ENCODE peak calls at places on chromosomes 7 and 10, in eight cellular contexts. Q is fibroblast of pulmonary artery; W is HFF-Myc; H is lung microvascular endothelial cell; P is foreskin fibroblast; I is nephron progenitor cell; Z is activated CD8-positive, alpha-beta memory T cell treated with anti-CD3 and anti-CD28 coated beads for 1 hour; X is ureter. O is an unnamed sample.

GRCh38 chr10:118900617-118901016 is 128.9 kb upstream of the NANOS1 start:
- DNase-seq in Q (no peak), W (no peak), H (no peak), P (no peak), I (no peak), Z (no peak), X (no peak), O (no peak)

GRCh38 chr10:91552706-91553105 is 80.2 kb downstream of the PPP1R3C start:
- DNase-seq in Q (peak), W (no peak), H (peak), P (peak), I (no peak), Z (no peak), X (peak), O (no peak)

GRCh38 chr7:148156248-148156647 is 434.3 kb upstream of the C7orf33 start:
- DNase-seq in Q (peak), W (no peak), H (no peak), P (no peak), I (no peak), Z (no peak), X (no peak), O (no peak)

GRCh38 chr7:98372993-98373392 is 27.9 kb downstream of the BAIAP2L1 start:
- DNase-seq in Q (peak), W (no peak), H (peak), P (peak), I (no peak), Z (no peak), X (no peak), O (no peak)

GRCh38 chr7:5435291-5436002 is 11.8 kb upstream of the TNRC18 start:
- DNase-seq in Q (no peak), W (no peak), H (no peak), P (peak), I (no peak), Z (no peak), X (no peak), O (no peak)

GRCh38 chr7:80642871-80643270 is 4.4 kb downstream of the CD36 start:
- DNase-seq in Q (no peak), W (no peak), H (no peak), P (no peak), I (no peak), Z (no peak), X (no peak), O (no peak)

GRCh38 chr10:91424016-91424415 is 13.9 kb downstream of the HECTD2 start:
- DNase-seq in Q (no peak), W (no peak), H (peak), P (peak), I (no peak), Z (no peak), X (no peak), O (no peak)

GRCh38 chr10:28382520-28383269 is 79.8 kb upstream of the MPP7 start:
- DNase-seq in Q (no peak), W (peak), H (no peak), P (peak), I (no peak), Z (no peak), X (no peak), O (no peak)

GRCh38 chr7:21454906-21455305 is 27.0 kb downstream of the SP4 start:
- DNase-seq in Q (no peak), W (no peak), H (no peak), P (no peak), I (no peak), Z (no peak), X (no peak), O (no peak)

O was measured in cortex of kidney.